ENCODE peak calls at places on chromosomes 6 and 20, in four cellular contexts. U is NCI-H146; B is ELR; G is stimulated activated CD8-positive, alpha-beta memory T cell treated with anti-CD3 and anti-CD28 coated beads, Interleukin-15, amount 100 ng/mL, for 24 hours. T is an unnamed sample.

GRCh38 chr6:11730645-11731044 is 48.0 kb downstream of the ADTRP start:
- DNase-seq in B (no peak), G (no peak), U (no peak), T (no peak)

GRCh38 chr6:18160921-18161320 is 5.7 kb downstream of the KDM1B start:
- DNase-seq in G (no peak), U (no peak), B (no peak), T (no peak)

GRCh38 chr20:62979876-62980373 is 26.8 kb downstream of the BHLHE23 start:
- DNase-seq in G (no peak), U (no peak), B (no peak), T (no peak)

GRCh38 chr6:42028234-42029061 is 21.9 kb upstream of the TAF8 start:
- DNase-seq in G (no peak), U (no peak), B (peak), T (peak)

GRCh38 chr6:139029470-139030210 is 1.1 kb downstream of the ABRACL start:
- DNase-seq in B (peak), G (peak), U (peak), T (peak)

GRCh38 chr6:25637211-25637610 is 14.8 kb upstream of the SCGN start:
- DNase-seq in B (no peak), G (no peak), U (no peak), T (no peak)

GRCh38 chr6:142478117-142478516 is 176.3 kb downstream of the ADGRG6 start:
- DNase-seq in U (no peak), G (no peak), B (peak), T (peak)

GRCh38 chr20:31861346-31862156 is 8.8 kb downstream of the DUSP15 start:
- DNase-seq in G (peak), U (peak), B (peak), T (no peak)

GRCh38 chr6:132205946-132206345 is 195.3 kb downstream of the MOXD1 start:
- DNase-seq in B (no peak), U (no peak), G (no peak), T (no peak)

GRCh38 chr20:58978351-58979190 is 2.5 kb upstream of the NELFCD start:
- DNase-seq in B (no peak), G (no peak), U (no peak), T (no peak)

GRCh38 chr6:9257215-9257614 is 821.9 kb upstream of the SLC35B3 start:
- DNase-seq in B (no peak), G (no peak), U (no peak), T (no peak)

T was measured in A172.